ENCODE peak calls at places on chromosomes 4 and X, in four cellular contexts. T, A, W and V are unnamed samples.

GRCh38 chr4:7014815-7015214 is 28.4 kb upstream of the TADA2B start:
- DNase-seq in A (no peak), T (no peak), W (no peak), V (no peak)

GRCh38 chr4:98586231-98586630 is 72.2 kb downstream of the TSPAN5 start:
- DNase-seq in W (no peak), T (no peak), A (no peak), V (no peak)

GRCh38 chrX:119775517-119776238 is 15.8 kb downstream of the RPL39 start:
- DNase-seq in T (no peak), A (no peak), W (no peak), V (no peak)

GRCh38 chr4:77629885-77630284 is 24.3 kb downstream of the CXCL13 start:
- DNase-seq in W (no peak), T (no peak), A (no peak), V (no peak)

GRCh38 chr4:121304843-121305348 is 75.9 kb downstream of the QRFPR start:
- DNase-seq in A (no peak), T (no peak), W (no peak), V (no peak)

GRCh38 chr4:179709961-179710624 is 2267.9 kb upstream of the AGA start:
- DNase-seq in T (no peak), A (no peak), W (no peak), V (no peak)

GRCh38 chr4:152103181-152103901 is 342.5 kb upstream of the GATB start:
- DNase-seq in W (no peak), A (no peak), T (no peak), V (no peak)

GRCh38 chr4:94758700-94759399 is 1.1 kb downstream of the BMPR1B start:
- DNase-seq in T (no peak), W (no peak), A (peak; percentile 11), V (no peak)

GRCh38 chr4:19791422-19792113 is 460.1 kb upstream of the SLIT2 start:
- DNase-seq in W (no peak), A (no peak), T (no peak), V (no peak)

GRCh38 chrX:18639280-18639679 is 32.6 kb downstream of the RS1 start:
- DNase-seq in T (no peak), W (no peak), A (no peak), V (no peak)

GRCh38 chrX:14528629-14529287 is 578 bp upstream of the GLRA2 start:
- DNase-seq in W (peak; percentile 0), T (peak; percentile 63), A (peak; percentile 20), V (peak; percentile 81)

GRCh38 chrX:50813843-50814661 is at the start of gene SHROOM4:
- DNase-seq in W (no peak), A (peak; percentile 8), T (peak; percentile 67), V (peak; percentile 66)

GRCh38 chr4:14336656-14337055 is 665.6 kb upstream of the CPEB2 start:
- DNase-seq in T (no peak), A (no peak), W (no peak), V (no peak)

GRCh38 chrX:112654871-112655270 is 24.9 kb downstream of the LHFPL1 start:
- DNase-seq in W (no peak), A (no peak), T (no peak), V (no peak)

GRCh38 chr4:8725071-8725841 is 132.7 kb downstream of the CPZ start:
- DNase-seq in W (no peak), T (peak; percentile 53), A (no peak), V (peak; percentile 56)

GRCh38 chr4:14607578-14607977 is 394.7 kb upstream of the CPEB2 start:
- DNase-seq in A (no peak), W (no peak), T (no peak), V (no peak)

GRCh38 chr4:110850461-110851447 is 227.9 kb upstream of the PITX2 start:
- DNase-seq in W (no peak), A (no peak), T (no peak), V (no peak)

GRCh38 chr4:84790769-84791565 is 175.5 kb downstream of the WDFY3 start:
- DNase-seq in W (no peak), T (no peak), A (no peak), V (no peak)

GRCh38 chr4:97394653-97395052 is 748.6 kb downstream of the STPG2 start:
- DNase-seq in T (no peak), W (no peak), A (no peak), V (no peak)

GRCh38 chr4:106898621-106899230 is 137.4 kb downstream of the DKK2 start:
- DNase-seq in A (no peak), T (no peak), W (peak; percentile 9), V (peak; percentile 50)

GRCh38 chr4:40316333-40316781 is 18.8 kb upstream of the CHRNA9 start:
- DNase-seq in W (no peak), T (peak; percentile 44), A (no peak), V (no peak)

GRCh38 chr4:99885063-99885664 is 9.1 kb downstream of the LAMTOR3 start:
- DNase-seq in T (no peak), W (no peak), A (no peak), V (no peak)

GRCh38 chr4:39621582-39621981 is 17.1 kb downstream of the SMIM14 start:
- DNase-seq in T (no peak), A (no peak), W (no peak), V (no peak)

GRCh38 chrX:51894697-51895336 is 1.4 kb downstream of the MAGED1 start:
- DNase-seq in W (peak; percentile 27), T (peak; percentile 68), A (no peak), V (no peak)

GRCh38 chrX:72634321-72634720 is 61.7 kb upstream of the HDAC8 start:
- DNase-seq in W (no peak), T (no peak), A (no peak), V (no peak)

GRCh38 chrX:56402207-56402606 is 161.2 kb upstream of the UBQLN2 start:
- DNase-seq in T (no peak), W (no peak), A (no peak), V (no peak)

GRCh38 chrX:148135738-148136137 is 154.6 kb downstream of the FMR1NB start:
- DNase-seq in A (no peak), T (no peak), W (no peak), V (no peak)

GRCh38 chr4:42397256-42397634 is at the start of gene SHISA3:
- DNase-seq in W (peak; percentile 25), T (no peak), A (no peak), V (peak; percentile 75)

GRCh38 chr4:118410143-118410542 is 57.3 kb upstream of the PRSS12 start:
- DNase-seq in A (no peak), W (no peak), T (no peak), V (no peak)

GRCh38 chr4:101910786-101911373 is 120.3 kb downstream of the BANK1 start:
- DNase-seq in T (no peak), A (no peak), W (no peak), V (no peak)

GRCh38 chr4:142719854-142720541 is 126.1 kb downstream of the INPP4B start:
- DNase-seq in W (no peak), A (no peak), T (no peak), V (no peak)

GRCh38 chr4:61374612-61374920 is 174.4 kb downstream of the ADGRL3 start:
- DNase-seq in A (no peak), T (no peak), W (no peak), V (no peak)

GRCh38 chr4:142845293-142846070 is 619 bp downstream of the INPP4B start:
- DNase-seq in A (no peak), T (peak; percentile 62), W (no peak), V (no peak)

GRCh38 chrX:15384304-15384703 is at the start of gene VEGFD:
- DNase-seq in T (no peak), W (no peak), A (no peak), V (no peak)

GRCh38 chr4:74543983-74544382 is 99.0 kb downstream of the AREG start:
- DNase-seq in T (no peak), W (no peak), A (no peak), V (no peak)

GRCh38 chrX:18149454-18149853 is 71.2 kb downstream of the BEND2 start:
- DNase-seq in W (no peak), A (no peak), T (no peak), V (no peak)

GRCh38 chr4:83561381-83561780 is 25.5 kb downstream of the GPAT3 start:
- DNase-seq in T (no peak), A (no peak), W (no peak), V (no peak)
- TF ChIP-seq POLR2AphosphoS5 in T (no peak), A (no peak), W (no peak), V (no peak)

GRCh38 chr4:138334346-138335016 is 92.3 kb upstream of the SLC7A11 start:
- DNase-seq in W (no peak), A (peak; percentile 68), T (no peak), V (no peak)
- TF ChIP-seq POLR2A in W (no peak), A (no peak), T (no peak), V (no peak)

DNA sequence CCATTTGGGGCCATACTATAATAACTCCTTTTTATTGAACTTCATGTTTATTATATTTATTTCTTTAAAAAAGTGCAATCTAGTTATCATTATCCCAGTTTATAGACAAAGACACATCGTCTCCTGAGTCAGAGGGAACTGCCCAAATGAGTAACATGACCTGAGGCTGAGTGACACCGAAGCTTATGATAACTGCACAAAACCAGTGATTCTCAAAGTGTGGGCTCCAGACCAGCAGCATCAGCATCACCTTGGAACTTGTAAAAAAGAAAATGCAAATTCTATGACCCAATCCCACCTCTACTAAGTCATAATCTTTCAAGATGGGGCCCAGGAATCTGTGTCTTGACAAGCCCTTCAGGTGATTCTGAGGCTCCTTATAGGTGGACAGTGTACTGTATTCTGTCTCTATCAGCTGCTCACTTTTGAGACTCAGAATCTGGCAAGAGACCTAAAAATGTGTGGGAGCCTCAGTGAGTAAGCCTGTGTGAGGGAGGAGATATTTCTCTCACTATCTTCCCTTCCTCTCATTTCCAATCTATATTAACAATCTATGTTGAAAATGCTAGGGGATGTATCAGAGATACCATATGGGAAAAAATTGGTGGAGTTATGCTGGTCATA is 147.0 kb downstream of the PACRGL start:
- DNase-seq in A (no peak), W (no peak), T (no peak), V (no peak)
- TF ChIP-seq POLR2AphosphoS5 in A (no peak), W (no peak), T (no peak), V (no peak)

DNA sequence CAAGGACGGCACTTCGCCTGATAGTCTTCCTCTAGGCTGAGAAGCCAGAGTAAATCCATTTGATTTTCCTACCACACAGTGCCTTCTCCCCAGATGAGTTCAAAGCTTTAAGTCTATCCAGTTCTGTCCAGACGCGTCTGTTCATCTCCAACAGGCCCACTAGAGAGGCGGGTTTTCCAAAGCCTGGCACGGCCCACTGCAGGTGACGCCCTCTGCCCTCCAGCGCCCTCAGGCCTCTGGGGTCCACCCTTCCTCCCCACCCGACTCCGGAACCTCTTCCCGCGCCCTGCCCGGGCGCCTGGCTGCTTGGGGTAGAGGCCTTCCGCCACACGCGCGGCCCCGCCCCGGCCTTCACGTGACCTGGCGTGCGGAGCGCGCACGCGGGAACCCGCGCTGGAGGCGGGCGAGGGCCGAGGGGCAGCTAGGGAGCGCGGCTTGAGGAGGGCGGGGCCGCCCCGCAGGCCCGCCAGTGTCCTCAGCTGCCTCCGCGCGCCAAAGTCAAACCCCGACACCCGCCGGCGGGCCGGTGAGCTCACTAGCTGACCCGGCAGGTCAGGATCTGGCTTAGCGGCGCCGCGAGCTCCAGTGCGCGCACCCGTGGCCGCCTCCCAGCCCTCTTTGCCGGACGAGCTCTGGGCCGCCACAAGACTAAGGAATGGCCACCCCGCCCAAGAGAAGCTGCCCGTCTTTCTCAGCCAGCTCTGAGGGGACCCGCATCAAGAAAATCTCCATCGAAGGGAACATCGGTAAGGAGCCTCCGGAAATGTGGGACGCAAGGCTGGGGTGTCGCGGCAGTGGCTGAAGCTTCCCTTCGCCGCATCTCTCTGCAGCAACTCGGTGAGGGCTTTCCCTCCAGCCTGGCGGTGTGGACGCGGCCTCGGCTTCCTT is at the start of gene DCK:
- DNase-seq in A (peak; percentile 86), T (peak; percentile 93), W (peak; percentile 79), V (peak; percentile 91)
- TF ChIP-seq POLR2A in A (peak; percentile 73), T (peak; percentile 57), W (peak; percentile 91), V (peak; percentile 88)

GRCh38 chrX:39827959-39828358 is 269.8 kb downstream of the BCOR start:
- DNase-seq in A (no peak), W (no peak), T (no peak), V (no peak)
- TF ChIP-seq POLR2AphosphoS5 in A (no peak), W (no peak), T (no peak), V (no peak)